ENCODE peak calls at places on chromosomes 11 and 22, in five cellular contexts. One of them, this sample, is unnamed.

GRCh38 chr11:100550910-100551309 is 136.2 kb upstream of the ARHGAP42 start:
- DNase-seq in GM12878: no peak
- DNase-seq in heart left ventricle: no peak
- DNase-seq in ascending aorta: no peak
- DNase-seq in adrenal gland: no peak
- DNase-seq in this sample: no peak

GRCh38 chr11:105033344-105033743 is 1.6 kb downstream of the CASP1 start:
- DNase-seq in ascending aorta: no peak
- DNase-seq in heart left ventricle: no peak
- DNase-seq in GM12878: no peak
- DNase-seq in adrenal gland: no peak
- DNase-seq in this sample: no peak

GRCh38 chr22:35463231-35463933 is 63.4 kb downstream of the MCM5 start:
- DNase-seq in adrenal gland: no peak
- DNase-seq in heart left ventricle: no peak
- DNase-seq in GM12878: no peak
- DNase-seq in ascending aorta: no peak
- DNase-seq in this sample: no peak

GRCh38 chr11:112856133-112856532 is 105.1 kb upstream of the NCAM1 start:
- DNase-seq in ascending aorta: no peak
- DNase-seq in adrenal gland: no peak
- DNase-seq in heart left ventricle: no peak
- DNase-seq in GM12878: no peak
- DNase-seq in this sample: no peak

GRCh38 chr11:19539861-19540260 is 172.8 kb upstream of the NAV2 start:
- DNase-seq in heart left ventricle: no peak
- DNase-seq in GM12878: no peak
- DNase-seq in adrenal gland: no peak
- DNase-seq in ascending aorta: no peak
- DNase-seq in this sample: no peak

GRCh38 chr11:1074244-1075221 is at the start of gene MUC2:
- DNase-seq in heart left ventricle: no peak
- DNase-seq in adrenal gland: no peak
- DNase-seq in ascending aorta: peak
- DNase-seq in GM12878: no peak
- DNase-seq in this sample: no peak

GRCh38 chr11:111761056-111761455 is 5.1 kb downstream of the PPP2R1B start:
- DNase-seq in ascending aorta: no peak
- DNase-seq in adrenal gland: no peak
- DNase-seq in heart left ventricle: no peak
- DNase-seq in GM12878: no peak
- DNase-seq in this sample: no peak

GRCh38 chr11:61294717-61295595 is at the start of gene VWCE:
- DNase-seq in GM12878: no peak
- DNase-seq in ascending aorta: peak
- DNase-seq in adrenal gland: peak
- DNase-seq in heart left ventricle: peak
- DNase-seq in this sample: no peak

GRCh38 chr11:12674936-12675696 is 895 bp downstream of the TEAD1 start:
- DNase-seq in GM12878: no peak
- DNase-seq in heart left ventricle: peak
- DNase-seq in adrenal gland: peak
- DNase-seq in ascending aorta: peak
- DNase-seq in this sample: peak

GRCh38 chr11:17547051-17547577 is at the start of gene OTOG:
- DNase-seq in heart left ventricle: no peak
- DNase-seq in ascending aorta: peak
- DNase-seq in GM12878: no peak
- DNase-seq in adrenal gland: no peak
- DNase-seq in this sample: no peak

GRCh38 chr11:36196476-36197099 is 92.6 kb downstream of the COMMD9 start:
- DNase-seq in GM12878: no peak
- DNase-seq in heart left ventricle: no peak
- DNase-seq in adrenal gland: no peak
- DNase-seq in ascending aorta: no peak
- DNase-seq in this sample: no peak

GRCh38 chr11:130024356-130024755 is 21.7 kb upstream of the PRDM10 start:
- DNase-seq in heart left ventricle: no peak
- DNase-seq in GM12878: no peak
- DNase-seq in ascending aorta: no peak
- DNase-seq in adrenal gland: no peak
- DNase-seq in this sample: no peak

GRCh38 chr22:46335201-46336118 is at the start of gene TRMU:
- DNase-seq in heart left ventricle: peak
- DNase-seq in ascending aorta: peak
- DNase-seq in adrenal gland: peak
- DNase-seq in GM12878: peak
- DNase-seq in this sample: peak

DNA sequence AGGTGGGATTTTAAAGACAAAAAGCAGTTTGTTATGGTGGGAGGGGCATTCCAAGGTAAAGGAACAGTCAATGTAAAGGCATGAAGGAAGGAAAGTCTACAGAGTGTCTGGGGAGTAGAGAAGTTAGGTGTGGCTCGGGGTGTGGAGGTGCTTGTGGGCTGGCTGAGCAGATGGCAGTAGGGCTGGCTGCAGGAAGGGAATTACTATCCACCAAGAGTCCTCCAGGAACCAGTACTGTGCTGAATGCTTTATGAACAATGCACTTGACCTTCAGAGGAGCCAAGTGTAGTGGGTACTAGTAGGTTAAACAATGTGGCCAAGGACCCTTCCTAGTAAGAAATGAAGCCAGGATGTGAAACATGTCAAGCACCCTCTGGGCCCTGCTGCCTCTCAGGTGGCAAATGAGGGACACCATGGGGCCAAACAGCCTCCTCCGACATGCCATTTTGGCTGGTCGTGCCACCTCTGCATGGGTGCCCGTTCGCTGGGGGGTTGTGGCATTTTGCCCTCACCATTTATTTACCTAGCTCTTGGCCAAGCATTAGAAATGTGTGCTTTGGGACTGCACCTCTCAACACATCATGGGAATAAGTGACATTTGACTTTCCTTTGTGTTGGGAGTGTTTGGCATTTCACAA is 123.6 kb upstream of the TENM4 start:
- DNase-seq in GM12878: no peak
- DNase-seq in adrenal gland: no peak
- DNase-seq in ascending aorta: no peak
- DNase-seq in heart left ventricle: no peak
- DNase-seq in this sample: no peak
- H3K27ac ChIP-seq in GM12878: no peak
- H3K27ac ChIP-seq in adrenal gland: no peak
- H3K27ac ChIP-seq in ascending aorta: no peak
- H3K27ac ChIP-seq in heart left ventricle: no peak
- H3K27ac ChIP-seq in this sample: no peak

GRCh38 chr11:63574856-63575602 is 11.8 kb upstream of the PLAAT2 start:
- DNase-seq in adrenal gland: no peak
- DNase-seq in GM12878: no peak
- DNase-seq in ascending aorta: peak
- DNase-seq in heart left ventricle: peak
- DNase-seq in this sample: peak
- TF ChIP-seq CTCF in adrenal gland: no peak
- TF ChIP-seq CTCF in GM12878: no peak
- TF ChIP-seq CTCF in ascending aorta: no peak
- TF ChIP-seq CTCF in heart left ventricle: no peak
- TF ChIP-seq CTCF in this sample: no peak

GRCh38 chr22:41826001-41826400 is 6.9 kb upstream of the SREBF2 start:
- DNase-seq in GM12878: no peak
- DNase-seq in adrenal gland: no peak
- DNase-seq in ascending aorta: no peak
- DNase-seq in heart left ventricle: no peak
- DNase-seq in this sample: no peak
- H3K27ac ChIP-seq in GM12878: no peak
- H3K27ac ChIP-seq in adrenal gland: peak
- H3K27ac ChIP-seq in ascending aorta: no peak
- H3K27ac ChIP-seq in heart left ventricle: peak
- H3K27ac ChIP-seq in this sample: peak

GRCh38 chr22:47841166-47841565 is 1078.7 kb downstream of the TBC1D22A start:
- DNase-seq in GM12878: no peak
- DNase-seq in adrenal gland: no peak
- DNase-seq in heart left ventricle: no peak
- DNase-seq in ascending aorta: no peak
- DNase-seq in this sample: no peak

GRCh38 chr22:47839586-47840245 is 1077.3 kb downstream of the TBC1D22A start:
- DNase-seq in ascending aorta: no peak
- DNase-seq in heart left ventricle: no peak
- DNase-seq in adrenal gland: no peak
- DNase-seq in GM12878: no peak
- DNase-seq in this sample: no peak

GRCh38 chr22:47835726-47836125 is 1073.3 kb downstream of the TBC1D22A start:
- DNase-seq in adrenal gland: no peak
- DNase-seq in heart left ventricle: no peak
- DNase-seq in GM12878: no peak
- DNase-seq in ascending aorta: no peak
- DNase-seq in this sample: no peak

GRCh38 chr22:47836957-47837356 is 1074.5 kb downstream of the TBC1D22A start:
- DNase-seq in adrenal gland: no peak
- DNase-seq in heart left ventricle: no peak
- DNase-seq in GM12878: no peak
- DNase-seq in ascending aorta: no peak
- DNase-seq in this sample: no peak

DNA sequence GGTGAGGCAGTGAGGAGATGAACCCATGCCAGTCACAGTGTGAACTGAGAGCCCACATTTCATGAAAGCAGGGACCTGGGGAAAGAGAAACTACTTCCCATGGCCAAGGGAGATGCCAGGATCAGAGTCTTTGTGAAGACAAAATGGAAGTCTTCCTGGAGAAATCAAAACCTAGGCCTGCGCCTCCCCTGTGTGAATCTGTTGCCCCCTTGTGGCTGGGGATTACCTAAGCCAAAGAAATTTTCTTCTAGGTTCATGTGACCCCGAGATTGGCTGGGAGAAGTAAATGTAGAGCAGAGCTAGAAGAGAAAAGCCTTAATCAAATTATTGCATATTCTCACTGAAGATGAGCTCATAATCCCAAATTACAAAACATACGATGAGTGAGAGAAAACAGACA is 1075.3 kb downstream of the TBC1D22A start:
- DNase-seq in ascending aorta: no peak
- DNase-seq in heart left ventricle: no peak
- DNase-seq in adrenal gland: no peak
- DNase-seq in GM12878: no peak
- DNase-seq in this sample: no peak
- TF ChIP-seq CTCF in ascending aorta: no peak
- TF ChIP-seq CTCF in heart left ventricle: no peak
- TF ChIP-seq CTCF in adrenal gland: no peak
- TF ChIP-seq CTCF in GM12878: peak
- TF ChIP-seq CTCF in this sample: no peak

DNA sequence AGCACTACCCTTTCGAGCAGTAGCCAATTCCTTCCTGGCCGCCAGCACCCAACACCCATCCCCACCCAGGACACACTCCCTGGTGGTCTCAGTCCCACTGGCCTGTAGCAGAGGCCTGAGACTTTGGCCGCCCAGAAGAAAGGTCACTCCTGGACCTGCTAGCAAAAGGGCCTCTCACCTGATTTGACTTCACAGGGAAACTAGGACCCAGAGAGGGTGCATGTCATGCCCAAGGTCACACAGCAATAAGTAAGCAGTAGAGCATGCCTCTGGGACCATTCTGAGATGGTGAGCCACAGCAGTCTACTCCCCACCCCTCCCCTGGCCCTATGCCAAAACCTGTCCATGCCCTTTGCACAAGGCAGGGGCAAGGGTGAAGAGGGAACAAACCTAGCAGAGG is 7.3 kb downstream of the ARRB1 start:
- DNase-seq in ascending aorta: no peak
- DNase-seq in heart left ventricle: no peak
- DNase-seq in adrenal gland: no peak
- DNase-seq in GM12878: no peak
- DNase-seq in this sample: no peak
- H3K27ac ChIP-seq in ascending aorta: no peak
- H3K27ac ChIP-seq in heart left ventricle: no peak
- H3K27ac ChIP-seq in adrenal gland: peak
- H3K27ac ChIP-seq in GM12878: no peak
- H3K27ac ChIP-seq in this sample: peak